ENCODE peak calls at places on chromosome 1, in seven cellular contexts. Z is CD8-positive, alpha-beta T cell; U is Right ventricle myocardium inferior; J is A172; I is HTR-8/SVneo; O is Right ventricle myocardium superior; Y is activated CD8-positive, alpha-beta memory T cell treated with anti-CD3 and anti-CD28 coated beads for 24 hours. S is an unnamed sample.
A peak's percentile ranks its signal among the peaks of the same experiment; 100 is the strongest.

GRCh38 chr1:176996455-176997090 is 167.9 kb downstream of the ASTN1 start:
- DNase-seq in Y (no peak), U (no peak), J (no peak), O (no peak), I (no peak), Z (no peak), S (no peak)

GRCh38 chr1:92013923-92014322 is 15.9 kb upstream of the EPHX4 start:
- DNase-seq in Z (no peak), Y (no peak), O (no peak), J (no peak), U (no peak), I (no peak), S (no peak)

GRCh38 chr1:95716097-95716496 is 482.1 kb downstream of the RWDD3 start:
- DNase-seq in U (no peak), Z (no peak), J (no peak), I (no peak), O (no peak), Y (no peak), S (no peak)

GRCh38 chr1:156012051-156012817 is 8.5 kb downstream of the SSR2 start:
- DNase-seq in U (no peak), J (no peak), Z (no peak), I (no peak), Y (no peak), O (no peak), S (no peak)

GRCh38 chr1:7639435-7640131 is 131.5 kb upstream of the VAMP3 start:
- DNase-seq in I (no peak), O (no peak), U (peak; percentile 16), J (no peak), Z (no peak), Y (no peak), S (no peak)

GRCh38 chr1:157932082-157932481 is 61.4 kb upstream of the KIRREL1 start:
- DNase-seq in Y (no peak), Z (no peak), O (no peak), U (no peak), J (peak; percentile 33), I (peak; percentile 3), S (no peak)

GRCh38 chr1:29258974-29259801 is 22.9 kb downstream of the PTPRU start:
- DNase-seq in U (no peak), I (no peak), Y (peak; percentile 60), J (no peak), Z (no peak), O (no peak), S (no peak)

GRCh38 chr1:157806431-157807149 is 13.3 kb downstream of the FCRL1 start:
- DNase-seq in Y (no peak), J (no peak), I (no peak), O (no peak), Z (no peak), U (no peak), S (no peak)

GRCh38 chr1:218874313-218874712 is 299.4 kb upstream of the LYPLAL1 start:
- DNase-seq in I (peak; percentile 27), U (no peak), J (peak; percentile 18), O (no peak), Y (no peak), Z (no peak), S (peak; percentile 52)

GRCh38 chr1:55833452-55834160 is 618.4 kb upstream of the USP24 start:
- DNase-seq in Y (no peak), O (no peak), Z (no peak), U (no peak), J (no peak), I (no peak), S (no peak)

GRCh38 chr1:150148834-150149489 is 754 bp upstream of the PLEKHO1 start:
- DNase-seq in Y (peak; percentile 59), U (no peak), J (no peak), I (no peak), O (no peak), Z (no peak), S (no peak)

GRCh38 chr1:156705321-156705917 is at the start of gene CRABP2:
- DNase-seq in Y (no peak), Z (no peak), O (peak; percentile 55), I (no peak), J (no peak), U (peak; percentile 50), S (no peak)

GRCh38 chr1:30409476-30410152 is 313.8 kb downstream of the MATN1 start:
- DNase-seq in Y (peak; percentile 5), I (no peak), U (no peak), O (no peak), Z (no peak), J (peak; percentile 47), S (no peak)

GRCh38 chr1:227225715-227226346 is 92.5 kb downstream of the CDC42BPA start:
- DNase-seq in U (no peak), Y (no peak), J (peak; percentile 48), I (peak; percentile 19), Z (no peak), O (no peak), S (no peak)

GRCh38 chr1:244654284-244655038 is 1.5 kb downstream of the DESI2 start:
- DNase-seq in O (no peak), Y (no peak), U (no peak), J (no peak), I (no peak), Z (no peak), S (no peak)

S was measured in Calu3.